ENCODE peak calls at places on chromosomes 4 and X, in seven cellular contexts. W, J, A, H, N, G and L are unnamed samples.
A peak's percentile ranks its signal among the peaks of the same experiment; 100 is the strongest.

GRCh38 chr4:139154538-139154937 is 22.5 kb downstream of the ELF2 start:
- DNase-seq in J (no peak), W (peak; percentile 44), A (no peak), G (no peak), H (no peak), N (no peak), L (no peak)

GRCh38 chr4:988726-989721 is 2.2 kb downstream of the IDUA start:
- DNase-seq in N (no peak), A (no peak), J (no peak), H (no peak), W (no peak), G (no peak), L (no peak)

GRCh38 chr4:6299875-6300274 is 30.2 kb downstream of the WFS1 start:
- DNase-seq in J (no peak), A (no peak), H (no peak), N (no peak), G (no peak), W (no peak), L (no peak)

GRCh38 chr4:3809028-3809427 is 42.8 kb downstream of the ADRA2C start:
- DNase-seq in G (no peak), A (no peak), H (no peak), N (no peak), W (no peak), J (no peak), L (no peak)

GRCh38 chrX:149720021-149720689 is 8.3 kb downstream of the MAGEA11 start:
- DNase-seq in J (no peak), N (no peak), A (peak; percentile 8), H (no peak), G (no peak), W (peak; percentile 9), L (no peak)

GRCh38 chr4:122716825-122717448 is 15.6 kb upstream of the BBS12 start:
- DNase-seq in J (peak; percentile 43), H (peak; percentile 63), A (peak; percentile 29), G (peak; percentile 74), N (peak; percentile 67), W (peak; percentile 63), L (peak; percentile 48)

GRCh38 chr4:108700358-108700757 is 50.0 kb downstream of the OSTC start:
- DNase-seq in A (peak; percentile 86), G (peak; percentile 45), N (peak; percentile 17), J (no peak), W (no peak), H (peak; percentile 10), L (peak; percentile 26)

GRCh38 chr4:36111180-36111579 is 133.1 kb downstream of the ARAP2 start:
- DNase-seq in G (no peak), W (no peak), A (peak; percentile 70), H (peak; percentile 23), N (no peak), J (no peak), L (no peak)

GRCh38 chr4:74456849-74457395 is 12.0 kb downstream of the AREG start:
- DNase-seq in W (no peak), A (no peak), H (no peak), J (no peak), N (no peak), G (no peak), L (peak; percentile 71)

GRCh38 chr4:138039010-138039409 is 203.1 kb downstream of the SLC7A11 start:
- DNase-seq in W (no peak), N (no peak), A (peak; percentile 25), G (peak; percentile 71), H (peak; percentile 94), J (no peak), L (peak; percentile 11)

GRCh38 chr4:23945521-23946017 is 55.7 kb upstream of the PPARGC1A start:
- DNase-seq in G (peak; percentile 90), J (no peak), N (no peak), A (peak; percentile 73), H (peak; percentile 86), W (no peak), L (peak; percentile 81)

GRCh38 chr4:48546336-48546735 is 56.3 kb downstream of the ZAR1 start:
- DNase-seq in G (peak; percentile 67), J (peak; percentile 23), N (no peak), W (no peak), A (peak; percentile 18), H (peak; percentile 52), L (peak; percentile 3)

GRCh38 chr4:65023877-65024670 is 614.8 kb upstream of the TECRL start:
- DNase-seq in A (no peak), G (no peak), H (no peak), N (no peak), W (no peak), J (no peak), L (no peak)

GRCh38 chr4:142846105-142846728 is at the start of gene INPP4B:
- DNase-seq in W (peak; percentile 53), J (peak; percentile 47), N (peak; percentile 77), G (peak; percentile 89), H (peak; percentile 65), A (peak; percentile 68), L (peak; percentile 63)

GRCh38 chr4:825969-826330 is at the start of gene CPLX1:
- DNase-seq in G (peak; percentile 67), H (no peak), J (no peak), A (no peak), N (peak; percentile 96), W (no peak), L (no peak)

GRCh38 chrX:132876509-132876837 is 82.0 kb downstream of the HS6ST2 start:
- DNase-seq in A (peak; percentile 1), J (no peak), H (no peak), N (no peak), W (peak; percentile 60), G (no peak), L (no peak)

GRCh38 chr4:172982151-172982590 is 186.4 kb upstream of the GALNT7 start:
- DNase-seq in J (no peak), H (peak; percentile 92), N (no peak), W (no peak), A (peak; percentile 82), G (peak; percentile 65), L (peak; percentile 99)

GRCh38 chrX:68433155-68433980 is at the start of gene OPHN1:
- DNase-seq in A (peak; percentile 72), H (peak; percentile 74), W (peak; percentile 82), J (peak; percentile 65), G (peak; percentile 90), N (peak; percentile 70), L (peak; percentile 84)

GRCh38 chrX:68693481-68694410 is 46.3 kb downstream of the STARD8 start:
- DNase-seq in J (peak; percentile 59), G (peak; percentile 73), H (peak; percentile 50), N (peak; percentile 90), A (peak; percentile 53), W (peak; percentile 90), L (peak; percentile 4)

GRCh38 chrX:71936632-71937031 is 26.0 kb downstream of the NHSL2 start:
- DNase-seq in J (no peak), W (no peak), A (no peak), N (no peak), H (no peak), G (no peak), L (no peak)

GRCh38 chr4:137198791-137199190 is 333.5 kb downstream of the PCDH18 start:
- DNase-seq in G (no peak), A (no peak), J (no peak), N (no peak), H (no peak), W (no peak), L (no peak)

GRCh38 chr4:80610845-80611244 is 275.3 kb downstream of the CFAP299 start:
- DNase-seq in N (no peak), A (peak; percentile 47), G (peak; percentile 50), W (no peak), J (no peak), H (peak; percentile 67), L (peak; percentile 37)

GRCh38 chr4:107760281-107760947 is 40.4 kb upstream of the PAPSS1 start:
- DNase-seq in H (peak; percentile 5), N (peak; percentile 2), A (no peak), J (no peak), W (no peak), G (no peak), L (no peak)

DNA sequence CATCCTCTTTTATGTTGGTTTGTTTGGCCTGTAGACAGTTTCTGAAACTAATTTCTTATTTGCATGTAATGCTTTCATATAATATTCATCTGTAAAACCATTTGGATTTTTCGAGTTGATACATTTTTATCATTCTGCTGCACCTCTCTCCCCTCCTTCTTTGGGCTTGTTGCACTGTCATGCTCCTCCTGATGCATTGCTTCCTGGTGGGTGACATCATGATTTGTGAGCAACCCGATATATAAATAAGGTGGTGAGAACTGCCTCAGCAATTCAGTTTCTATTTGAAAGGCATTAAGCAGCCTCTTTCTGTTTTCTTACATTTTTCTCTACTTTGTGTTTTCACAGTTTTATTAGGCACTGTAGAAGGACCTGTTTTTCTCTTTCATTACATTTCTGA is 515.7 kb downstream of the RPA4 start:
- DNase-seq in N (no peak), W (no peak), G (peak; percentile 49), H (peak; percentile 81), J (no peak), A (peak; percentile 76), L (no peak)
- H3K9ac ChIP-seq in N (no peak overlapping the region), W (no peak overlapping the region), G (no peak overlapping the region), H (no peak overlapping the region), J (no peak overlapping the region), A (peak overlapping the region; percentile 39), L (no peak overlapping the region)

GRCh38 chr4:38815879-38816782 is 11.5 kb upstream of the TLR1 start:
- DNase-seq in W (no peak), A (peak; percentile 32), H (peak; percentile 77), G (no peak), N (no peak), J (no peak), L (peak; percentile 75)
- H3K4me2 ChIP-seq in W (no peak overlapping the region), A (no peak overlapping the region), H (peak overlapping the region; percentile 52), G (no peak overlapping the region), N (no peak overlapping the region), J (no peak overlapping the region), L (no peak overlapping the region)

GRCh38 chr4:105896984-105897760 is 1.9 kb downstream of the NPNT start:
- DNase-seq in G (no peak), H (no peak), N (no peak), A (no peak), W (no peak), J (no peak), L (peak; percentile 2)

GRCh38 chr4:105896461-105896939 is 1.2 kb downstream of the NPNT start:
- DNase-seq in H (no peak), J (no peak), A (no peak), N (no peak), W (peak; percentile 63), G (no peak), L (no peak)

GRCh38 chr4:105895324-105895608 is at the start of gene NPNT:
- DNase-seq in G (no peak), H (no peak), J (no peak), N (peak; percentile 60), W (peak; percentile 44), A (no peak), L (no peak)

GRCh38 chr4:105894570-105895323 is 524 bp upstream of the NPNT start:
- DNase-seq in H (no peak), G (peak; percentile 8), W (peak; percentile 58), J (peak; percentile 27), N (no peak), A (peak; percentile 32), L (peak; percentile 10)

GRCh38 chr4:105895609-105896460 is 564 bp downstream of the NPNT start:
- DNase-seq in G (peak; percentile 19), J (peak; percentile 37), H (no peak), W (peak; percentile 45), N (peak; percentile 40), A (peak; percentile 2), L (peak; percentile 58)
- H2AFZ ChIP-seq in G (peak overlapping the region; percentile 19), J (peak overlapping the region; percentile 88), H (peak overlapping the region; percentile 28), W (no peak overlapping the region), N (peak overlapping the region; percentile 26), A (peak overlapping the region; percentile 36), L (peak overlapping the region; percentile 30)

DNA sequence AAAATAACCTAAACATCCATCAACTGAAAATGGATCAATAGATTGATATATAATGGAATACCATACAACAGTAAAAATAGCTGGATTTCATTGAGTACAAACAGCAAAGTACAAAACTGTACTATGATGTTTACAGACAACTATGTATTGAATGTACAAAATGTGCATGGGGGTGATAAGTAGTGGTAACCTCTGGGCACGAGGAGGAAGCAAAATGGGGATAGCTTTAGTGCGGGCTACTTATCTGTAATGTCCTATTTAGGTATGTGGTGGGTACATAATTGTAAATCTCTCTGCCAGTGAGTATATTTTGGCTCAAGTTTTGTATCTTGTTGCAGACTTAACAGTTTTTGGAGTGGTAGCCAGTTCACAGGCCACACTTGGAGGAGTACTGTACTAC is 123.6 kb downstream of the STAG2 start:
- DNase-seq in G (no peak), J (no peak), N (no peak), W (no peak), A (no peak), H (no peak), L (no peak)
- H3K9ac ChIP-seq in G (no peak overlapping the region), J (no peak overlapping the region), N (no peak overlapping the region), W (no peak overlapping the region), A (no peak overlapping the region), H (no peak overlapping the region), L (no peak overlapping the region)